ENCODE peak calls at places on chromosome 14, in eight cellular contexts. One of them, this sample, is unnamed.

GRCh38 chr14:68733086-68733621 is 59.7 kb downstream of the ZFP36L1 start:
- DNase-seq in stomach: no peak
- DNase-seq in activated CD4-positive, alpha-beta T cell treated with anti-CD3 and anti-CD28 coated beads, Interleukin-2, amount 10 ng/mL, durations not matched to agents 7 days and 5 days: peak; percentile 15
- DNase-seq in glutamatergic neuron: no peak
- DNase-seq in NCI-H510A treated with DMSO at 0.1 percent for 48 hours: no peak
- DNase-seq in NCI-H1694: no peak
- DNase-seq in cardiac muscle cell: no peak
- DNase-seq in putamen: no peak
- DNase-seq in this sample: no peak

GRCh38 chr14:59427653-59428578 is 37.3 kb downstream of the GPR135 start:
- DNase-seq in glutamatergic neuron: no peak
- DNase-seq in activated CD4-positive, alpha-beta T cell treated with anti-CD3 and anti-CD28 coated beads, Interleukin-2, amount 10 ng/mL, durations not matched to agents 7 days and 5 days: no peak
- DNase-seq in stomach: no peak
- DNase-seq in putamen: no peak
- DNase-seq in NCI-H510A treated with DMSO at 0.1 percent for 48 hours: no peak
- DNase-seq in NCI-H1694: no peak
- DNase-seq in cardiac muscle cell: no peak
- DNase-seq in this sample: no peak

GRCh38 chr14:97215263-97215969 is 418.2 kb downstream of the VRK1 start:
- DNase-seq in NCI-H1694: no peak
- DNase-seq in stomach: no peak
- DNase-seq in putamen: no peak
- DNase-seq in NCI-H510A treated with DMSO at 0.1 percent for 48 hours: no peak
- DNase-seq in cardiac muscle cell: no peak
- DNase-seq in activated CD4-positive, alpha-beta T cell treated with anti-CD3 and anti-CD28 coated beads, Interleukin-2, amount 10 ng/mL, durations not matched to agents 7 days and 5 days: no peak
- DNase-seq in glutamatergic neuron: no peak
- DNase-seq in this sample: no peak

GRCh38 chr14:102498678-102499265 is 10.8 kb downstream of the ANKRD9 start:
- DNase-seq in activated CD4-positive, alpha-beta T cell treated with anti-CD3 and anti-CD28 coated beads, Interleukin-2, amount 10 ng/mL, durations not matched to agents 7 days and 5 days: no peak
- DNase-seq in glutamatergic neuron: no peak
- DNase-seq in putamen: no peak
- DNase-seq in cardiac muscle cell: no peak
- DNase-seq in stomach: no peak
- DNase-seq in NCI-H510A treated with DMSO at 0.1 percent for 48 hours: no peak
- DNase-seq in NCI-H1694: no peak
- DNase-seq in this sample: no peak

GRCh38 chr14:55546212-55546874 is 33.7 kb upstream of the KTN1 start:
- DNase-seq in cardiac muscle cell: no peak
- DNase-seq in NCI-H1694: no peak
- DNase-seq in activated CD4-positive, alpha-beta T cell treated with anti-CD3 and anti-CD28 coated beads, Interleukin-2, amount 10 ng/mL, durations not matched to agents 7 days and 5 days: no peak
- DNase-seq in stomach: no peak
- DNase-seq in putamen: no peak
- DNase-seq in NCI-H510A treated with DMSO at 0.1 percent for 48 hours: no peak
- DNase-seq in glutamatergic neuron: no peak
- DNase-seq in this sample: no peak

GRCh38 chr14:55446833-55447232 is 6.4 kb upstream of the TBPL2 start:
- DNase-seq in glutamatergic neuron: no peak
- DNase-seq in NCI-H510A treated with DMSO at 0.1 percent for 48 hours: no peak
- DNase-seq in cardiac muscle cell: peak; percentile 43
- DNase-seq in stomach: no peak
- DNase-seq in putamen: no peak
- DNase-seq in NCI-H1694: no peak
- DNase-seq in activated CD4-positive, alpha-beta T cell treated with anti-CD3 and anti-CD28 coated beads, Interleukin-2, amount 10 ng/mL, durations not matched to agents 7 days and 5 days: no peak
- DNase-seq in this sample: no peak

GRCh38 chr14:36952702-36953101 is 219.7 kb downstream of the SLC25A21 start:
- DNase-seq in NCI-H1694: no peak
- DNase-seq in stomach: no peak
- DNase-seq in cardiac muscle cell: no peak
- DNase-seq in glutamatergic neuron: no peak
- DNase-seq in activated CD4-positive, alpha-beta T cell treated with anti-CD3 and anti-CD28 coated beads, Interleukin-2, amount 10 ng/mL, durations not matched to agents 7 days and 5 days: no peak
- DNase-seq in NCI-H510A treated with DMSO at 0.1 percent for 48 hours: no peak
- DNase-seq in putamen: no peak
- DNase-seq in this sample: no peak

GRCh38 chr14:71319646-71320045 is 412.4 kb downstream of the PCNX1 start:
- DNase-seq in activated CD4-positive, alpha-beta T cell treated with anti-CD3 and anti-CD28 coated beads, Interleukin-2, amount 10 ng/mL, durations not matched to agents 7 days and 5 days: no peak
- DNase-seq in NCI-H1694: no peak
- DNase-seq in cardiac muscle cell: peak; percentile 20
- DNase-seq in stomach: no peak
- DNase-seq in glutamatergic neuron: no peak
- DNase-seq in putamen: no peak
- DNase-seq in NCI-H510A treated with DMSO at 0.1 percent for 48 hours: peak; percentile 69
- DNase-seq in this sample: no peak

GRCh38 chr14:48735607-48736006 is 850.6 kb downstream of the RPS29 start:
- DNase-seq in NCI-H510A treated with DMSO at 0.1 percent for 48 hours: no peak
- DNase-seq in stomach: no peak
- DNase-seq in NCI-H1694: no peak
- DNase-seq in activated CD4-positive, alpha-beta T cell treated with anti-CD3 and anti-CD28 coated beads, Interleukin-2, amount 10 ng/mL, durations not matched to agents 7 days and 5 days: no peak
- DNase-seq in glutamatergic neuron: no peak
- DNase-seq in putamen: no peak
- DNase-seq in cardiac muscle cell: no peak
- DNase-seq in this sample: no peak

GRCh38 chr14:104442611-104443390 is 136.8 kb upstream of the C14orf180 start:
- DNase-seq in NCI-H510A treated with DMSO at 0.1 percent for 48 hours: no peak
- DNase-seq in NCI-H1694: no peak
- DNase-seq in glutamatergic neuron: no peak
- DNase-seq in cardiac muscle cell: no peak
- DNase-seq in putamen: no peak
- DNase-seq in stomach: no peak
- DNase-seq in activated CD4-positive, alpha-beta T cell treated with anti-CD3 and anti-CD28 coated beads, Interleukin-2, amount 10 ng/mL, durations not matched to agents 7 days and 5 days: peak; percentile 3
- DNase-seq in this sample: no peak

GRCh38 chr14:66600416-66600815 is 92.5 kb downstream of the GPHN start:
- DNase-seq in NCI-H1694: no peak
- DNase-seq in NCI-H510A treated with DMSO at 0.1 percent for 48 hours: no peak
- DNase-seq in glutamatergic neuron: no peak
- DNase-seq in cardiac muscle cell: no peak
- DNase-seq in putamen: no peak
- DNase-seq in activated CD4-positive, alpha-beta T cell treated with anti-CD3 and anti-CD28 coated beads, Interleukin-2, amount 10 ng/mL, durations not matched to agents 7 days and 5 days: no peak
- DNase-seq in stomach: no peak
- DNase-seq in this sample: no peak

GRCh38 chr14:54564799-54565235 is 2.1 kb upstream of the SAMD4A start:
- DNase-seq in putamen: no peak
- DNase-seq in NCI-H510A treated with DMSO at 0.1 percent for 48 hours: no peak
- DNase-seq in stomach: no peak
- DNase-seq in cardiac muscle cell: no peak
- DNase-seq in activated CD4-positive, alpha-beta T cell treated with anti-CD3 and anti-CD28 coated beads, Interleukin-2, amount 10 ng/mL, durations not matched to agents 7 days and 5 days: no peak
- DNase-seq in glutamatergic neuron: no peak
- DNase-seq in NCI-H1694: peak; percentile 6
- DNase-seq in this sample: no peak

GRCh38 chr14:72801841-72802587 is 91.9 kb downstream of the DPF3 start:
- DNase-seq in putamen: no peak
- DNase-seq in activated CD4-positive, alpha-beta T cell treated with anti-CD3 and anti-CD28 coated beads, Interleukin-2, amount 10 ng/mL, durations not matched to agents 7 days and 5 days: no peak
- DNase-seq in NCI-H510A treated with DMSO at 0.1 percent for 48 hours: no peak
- DNase-seq in glutamatergic neuron: no peak
- DNase-seq in NCI-H1694: no peak
- DNase-seq in stomach: no peak
- DNase-seq in cardiac muscle cell: peak; percentile 74
- DNase-seq in this sample: no peak

This sample was measured in keratinocyte.